ENCODE peak calls at places on chromosomes 16 and 17, in eight cellular contexts. One of them, this sample, is unnamed.

GRCh38 chr16:4694664-4695451 is 1.5 kb downstream of the NUDT16L1 start:
- DNase-seq in PC-9: no peak
- DNase-seq in astrocyte of the cerebellum: no peak
- DNase-seq in bronchial epithelial cell: no peak
- DNase-seq in cardiac fibroblast: no peak
- DNase-seq in NB4: peak; percentile 32
- DNase-seq in esophagus muscularis mucosa: no peak
- DNase-seq in psoas muscle: peak; percentile 77
- DNase-seq in this sample: no peak

GRCh38 chr16:77868478-77868877 is 80.1 kb downstream of the VAT1L start:
- DNase-seq in PC-9: no peak
- DNase-seq in astrocyte of the cerebellum: no peak
- DNase-seq in bronchial epithelial cell: no peak
- DNase-seq in cardiac fibroblast: no peak
- DNase-seq in NB4: no peak
- DNase-seq in esophagus muscularis mucosa: no peak
- DNase-seq in psoas muscle: no peak
- DNase-seq in this sample: no peak

GRCh38 chr17:16342979-16343378 is 10.3 kb downstream of the CENPV start:
- DNase-seq in PC-9: no peak
- DNase-seq in astrocyte of the cerebellum: no peak
- DNase-seq in bronchial epithelial cell: no peak
- DNase-seq in cardiac fibroblast: peak; percentile 75
- DNase-seq in NB4: no peak
- DNase-seq in esophagus muscularis mucosa: no peak
- DNase-seq in psoas muscle: peak; percentile 75
- DNase-seq in this sample: no peak

GRCh38 chr17:33021731-33022408 is 30.2 kb downstream of the SPACA3 start:
- DNase-seq in PC-9: no peak
- DNase-seq in astrocyte of the cerebellum: no peak
- DNase-seq in bronchial epithelial cell: no peak
- DNase-seq in cardiac fibroblast: no peak
- DNase-seq in NB4: no peak
- DNase-seq in esophagus muscularis mucosa: no peak
- DNase-seq in psoas muscle: no peak
- DNase-seq in this sample: no peak

GRCh38 chr17:28968269-28968913 is 17.1 kb upstream of the PHF12 start:
- DNase-seq in PC-9: no peak
- DNase-seq in astrocyte of the cerebellum: no peak
- DNase-seq in bronchial epithelial cell: no peak
- DNase-seq in cardiac fibroblast: peak; percentile 40
- DNase-seq in NB4: no peak
- DNase-seq in esophagus muscularis mucosa: no peak
- DNase-seq in psoas muscle: peak; percentile 45
- DNase-seq in this sample: no peak

GRCh38 chr16:89602273-89602951 is 11.0 kb upstream of the DPEP1 start:
- DNase-seq in PC-9: peak; percentile 41
- DNase-seq in astrocyte of the cerebellum: no peak
- DNase-seq in bronchial epithelial cell: peak; percentile 86
- DNase-seq in cardiac fibroblast: peak; percentile 87
- DNase-seq in NB4: peak; percentile 88
- DNase-seq in esophagus muscularis mucosa: no peak
- DNase-seq in psoas muscle: no peak
- DNase-seq in this sample: peak; percentile 70

GRCh38 chr17:67891481-67892119 is 66.3 kb downstream of the BPTF start:
- DNase-seq in PC-9: no peak
- DNase-seq in astrocyte of the cerebellum: peak; percentile 12
- DNase-seq in bronchial epithelial cell: peak; percentile 63
- DNase-seq in cardiac fibroblast: peak; percentile 61
- DNase-seq in NB4: peak; percentile 7
- DNase-seq in esophagus muscularis mucosa: no peak
- DNase-seq in psoas muscle: no peak
- DNase-seq in this sample: peak; percentile 2

GRCh38 chr16:29877266-29877961 is 14.4 kb upstream of the CDIPT start:
- DNase-seq in PC-9: no peak
- DNase-seq in astrocyte of the cerebellum: no peak
- DNase-seq in bronchial epithelial cell: peak; percentile 74
- DNase-seq in cardiac fibroblast: peak; percentile 32
- DNase-seq in NB4: peak; percentile 70
- DNase-seq in esophagus muscularis mucosa: no peak
- DNase-seq in psoas muscle: no peak
- DNase-seq in this sample: no peak

GRCh38 chr17:45857977-45858708 is 13.5 kb downstream of the SPPL2C start:
- DNase-seq in PC-9: peak; percentile 30
- DNase-seq in astrocyte of the cerebellum: peak; percentile 8
- DNase-seq in bronchial epithelial cell: peak; percentile 17
- DNase-seq in cardiac fibroblast: peak; percentile 34
- DNase-seq in NB4: peak; percentile 36
- DNase-seq in esophagus muscularis mucosa: no peak
- DNase-seq in psoas muscle: no peak
- DNase-seq in this sample: no peak

GRCh38 chr17:57585341-57586098 is 159.6 kb downstream of the CCDC182 start:
- DNase-seq in PC-9: no peak
- DNase-seq in astrocyte of the cerebellum: no peak
- DNase-seq in bronchial epithelial cell: no peak
- DNase-seq in cardiac fibroblast: no peak
- DNase-seq in NB4: no peak
- DNase-seq in esophagus muscularis mucosa: no peak
- DNase-seq in psoas muscle: no peak
- DNase-seq in this sample: no peak

GRCh38 chr17:57582881-57583756 is 162.0 kb downstream of the CCDC182 start:
- DNase-seq in PC-9: no peak
- DNase-seq in astrocyte of the cerebellum: no peak
- DNase-seq in bronchial epithelial cell: no peak
- DNase-seq in cardiac fibroblast: no peak
- DNase-seq in NB4: no peak
- DNase-seq in esophagus muscularis mucosa: no peak
- DNase-seq in psoas muscle: no peak
- DNase-seq in this sample: no peak

GRCh38 chr17:57586099-57586702 is 158.9 kb downstream of the CCDC182 start:
- DNase-seq in PC-9: no peak
- DNase-seq in astrocyte of the cerebellum: no peak
- DNase-seq in bronchial epithelial cell: no peak
- DNase-seq in cardiac fibroblast: no peak
- DNase-seq in NB4: no peak
- DNase-seq in esophagus muscularis mucosa: no peak
- DNase-seq in psoas muscle: no peak
- DNase-seq in this sample: no peak

GRCh38 chr17:57587201-57587870 is 157.8 kb downstream of the CCDC182 start:
- DNase-seq in PC-9: no peak
- DNase-seq in astrocyte of the cerebellum: no peak
- DNase-seq in bronchial epithelial cell: no peak
- DNase-seq in cardiac fibroblast: no peak
- DNase-seq in NB4: no peak
- DNase-seq in esophagus muscularis mucosa: no peak
- DNase-seq in psoas muscle: no peak
- DNase-seq in this sample: no peak

GRCh38 chr17:57584050-57584551 is 161.0 kb downstream of the CCDC182 start:
- DNase-seq in PC-9: no peak
- DNase-seq in astrocyte of the cerebellum: no peak
- DNase-seq in bronchial epithelial cell: no peak
- DNase-seq in cardiac fibroblast: no peak
- DNase-seq in NB4: no peak
- DNase-seq in esophagus muscularis mucosa: no peak
- DNase-seq in psoas muscle: no peak
- DNase-seq in this sample: no peak
- TF ChIP-seq CTCF in PC-9: no peak
- TF ChIP-seq CTCF in astrocyte of the cerebellum: no peak
- TF ChIP-seq CTCF in bronchial epithelial cell: no peak
- TF ChIP-seq CTCF in cardiac fibroblast: no peak
- TF ChIP-seq CTCF in NB4: no peak
- TF ChIP-seq CTCF in esophagus muscularis mucosa: no peak
- TF ChIP-seq CTCF in psoas muscle: no peak
- TF ChIP-seq CTCF in this sample: no peak

GRCh38 chr16:9874233-9874632 is 308.0 kb downstream of the GRIN2A start:
- DNase-seq in PC-9: no peak
- DNase-seq in astrocyte of the cerebellum: no peak
- DNase-seq in bronchial epithelial cell: no peak
- DNase-seq in cardiac fibroblast: no peak
- DNase-seq in NB4: no peak
- DNase-seq in esophagus muscularis mucosa: no peak
- DNase-seq in psoas muscle: no peak
- DNase-seq in this sample: no peak
- H3K4me3 ChIP-seq in PC-9: no peak overlapping the region
- H3K4me3 ChIP-seq in astrocyte of the cerebellum: no peak overlapping the region
- H3K4me3 ChIP-seq in bronchial epithelial cell: no peak overlapping the region
- H3K4me3 ChIP-seq in cardiac fibroblast: no peak overlapping the region
- H3K4me3 ChIP-seq in NB4: no peak overlapping the region
- H3K4me3 ChIP-seq in esophagus muscularis mucosa: no peak overlapping the region
- H3K4me3 ChIP-seq in psoas muscle: no peak overlapping the region
- H3K4me3 ChIP-seq in this sample: no peak overlapping the region

DNA sequence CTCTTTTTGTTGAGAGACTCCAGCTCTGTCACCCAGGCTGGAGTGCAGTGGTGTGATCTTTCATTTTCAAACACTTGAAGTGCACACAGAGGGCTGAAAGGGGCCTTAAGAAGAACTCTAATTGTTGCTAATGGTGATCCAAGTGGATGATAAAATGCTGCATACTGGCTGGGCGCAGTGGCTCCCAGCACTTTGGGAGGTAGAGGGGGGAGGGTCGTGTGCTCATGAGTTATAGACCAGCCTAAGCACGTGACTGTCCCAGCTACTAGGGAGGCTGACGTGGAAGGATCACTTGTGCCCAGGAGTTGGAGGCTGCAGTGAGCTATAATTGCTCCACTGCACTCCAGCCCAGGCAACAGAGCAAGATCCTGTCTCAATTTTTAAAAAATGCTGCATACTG is 63.6 kb upstream of the AKTIP start:
- DNase-seq in PC-9: no peak
- DNase-seq in astrocyte of the cerebellum: no peak
- DNase-seq in bronchial epithelial cell: no peak
- DNase-seq in cardiac fibroblast: no peak
- DNase-seq in NB4: no peak
- DNase-seq in esophagus muscularis mucosa: no peak
- DNase-seq in psoas muscle: no peak
- DNase-seq in this sample: no peak
- TF ChIP-seq CTCF in PC-9: no peak
- TF ChIP-seq CTCF in astrocyte of the cerebellum: no peak
- TF ChIP-seq CTCF in bronchial epithelial cell: no peak
- TF ChIP-seq CTCF in cardiac fibroblast: no peak
- TF ChIP-seq CTCF in NB4: no peak
- TF ChIP-seq CTCF in esophagus muscularis mucosa: no peak
- TF ChIP-seq CTCF in psoas muscle: no peak
- TF ChIP-seq CTCF in this sample: no peak

GRCh38 chr17:21573961-21574610 is 118.2 kb upstream of the KCNJ18 start:
- DNase-seq in PC-9: no peak
- DNase-seq in astrocyte of the cerebellum: peak; percentile 4
- DNase-seq in bronchial epithelial cell: no peak
- DNase-seq in cardiac fibroblast: peak; percentile 88
- DNase-seq in NB4: no peak
- DNase-seq in esophagus muscularis mucosa: no peak
- DNase-seq in psoas muscle: peak; percentile 80
- DNase-seq in this sample: no peak
- H3K4me3 ChIP-seq in PC-9: no peak overlapping the region
- H3K4me3 ChIP-seq in astrocyte of the cerebellum: peak overlapping the region; percentile 34
- H3K4me3 ChIP-seq in bronchial epithelial cell: no peak overlapping the region
- H3K4me3 ChIP-seq in cardiac fibroblast: peak overlapping the region; percentile 62
- H3K4me3 ChIP-seq in NB4: no peak overlapping the region
- H3K4me3 ChIP-seq in esophagus muscularis mucosa: peak overlapping the region; percentile 62
- H3K4me3 ChIP-seq in psoas muscle: peak overlapping the region; percentile 59
- H3K4me3 ChIP-seq in this sample: peak overlapping the region; percentile 39

GRCh38 chr16:50607051-50607431 is 58.8 kb downstream of the NKD1 start:
- DNase-seq in PC-9: no peak
- DNase-seq in astrocyte of the cerebellum: no peak
- DNase-seq in bronchial epithelial cell: no peak
- DNase-seq in cardiac fibroblast: no peak
- DNase-seq in NB4: no peak
- DNase-seq in esophagus muscularis mucosa: no peak
- DNase-seq in psoas muscle: no peak
- DNase-seq in this sample: no peak
- TF ChIP-seq CTCF in PC-9: no peak
- TF ChIP-seq CTCF in astrocyte of the cerebellum: no peak
- TF ChIP-seq CTCF in bronchial epithelial cell: no peak
- TF ChIP-seq CTCF in cardiac fibroblast: no peak
- TF ChIP-seq CTCF in NB4: no peak
- TF ChIP-seq CTCF in esophagus muscularis mucosa: no peak
- TF ChIP-seq CTCF in psoas muscle: no peak
- TF ChIP-seq CTCF in this sample: no peak

DNA sequence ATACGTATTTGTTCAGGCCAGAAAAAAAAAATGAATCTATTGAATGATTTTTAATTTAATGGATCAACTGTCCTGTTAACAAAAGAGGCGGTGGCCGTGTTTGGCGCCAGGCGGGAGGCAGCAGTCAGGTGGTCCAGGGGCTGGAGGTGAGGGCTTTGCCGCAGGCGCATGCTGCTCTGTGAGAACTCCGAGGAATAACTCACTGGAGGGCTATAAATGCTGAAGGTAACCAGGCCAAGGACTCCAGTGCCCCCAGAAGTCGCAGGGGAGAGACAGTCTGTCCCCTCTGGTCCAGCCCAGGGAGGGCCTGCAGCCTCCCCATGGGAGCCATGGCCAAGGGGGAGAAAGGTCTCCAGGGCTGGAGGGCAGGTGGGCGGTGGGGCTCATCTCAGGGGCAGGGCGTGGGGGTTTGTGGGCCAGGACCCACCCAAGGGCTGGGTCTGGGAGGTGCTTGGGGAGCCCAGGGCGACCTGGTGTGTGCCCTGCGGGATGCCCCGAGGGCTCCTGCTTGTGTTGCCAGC is 7.1 kb upstream of the BAHCC1 start:
- DNase-seq in PC-9: no peak
- DNase-seq in astrocyte of the cerebellum: no peak
- DNase-seq in bronchial epithelial cell: no peak
- DNase-seq in cardiac fibroblast: no peak
- DNase-seq in NB4: no peak
- DNase-seq in esophagus muscularis mucosa: no peak
- DNase-seq in psoas muscle: no peak
- DNase-seq in this sample: no peak
- H3K4me3 ChIP-seq in PC-9: no peak overlapping the region
- H3K4me3 ChIP-seq in astrocyte of the cerebellum: peak overlapping the region; percentile 53
- H3K4me3 ChIP-seq in bronchial epithelial cell: no peak overlapping the region
- H3K4me3 ChIP-seq in cardiac fibroblast: no peak overlapping the region
- H3K4me3 ChIP-seq in NB4: no peak overlapping the region
- H3K4me3 ChIP-seq in esophagus muscularis mucosa: peak overlapping the region; percentile 91
- H3K4me3 ChIP-seq in psoas muscle: peak overlapping the region; percentile 95
- H3K4me3 ChIP-seq in this sample: no peak overlapping the region

GRCh38 chr16:84183911-84184310 is 2.9 kb downstream of the TAF1C start:
- DNase-seq in PC-9: no peak
- DNase-seq in astrocyte of the cerebellum: no peak
- DNase-seq in bronchial epithelial cell: no peak
- DNase-seq in cardiac fibroblast: no peak
- DNase-seq in NB4: no peak
- DNase-seq in esophagus muscularis mucosa: no peak
- DNase-seq in psoas muscle: no peak
- DNase-seq in this sample: no peak
- TF ChIP-seq CTCF in PC-9: peak; percentile 66
- TF ChIP-seq CTCF in astrocyte of the cerebellum: peak; percentile 22
- TF ChIP-seq CTCF in bronchial epithelial cell: peak; percentile 31
- TF ChIP-seq CTCF in cardiac fibroblast: peak; percentile 60
- TF ChIP-seq CTCF in NB4: no peak
- TF ChIP-seq CTCF in esophagus muscularis mucosa: peak; percentile 30
- TF ChIP-seq CTCF in psoas muscle: peak; percentile 9
- TF ChIP-seq CTCF in this sample: peak; percentile 31

This sample was measured in retinal pigment epithelial cell.